ENCODE peak calls at places on chromosomes 3 and 15, in eight cellular contexts. One of them, this sample, is unnamed.

GRCh38 chr3:32872487-32873382 is 54.9 kb downstream of the TRIM71 start:
- DNase-seq in dorsolateral prefrontal cortex: no peak
- DNase-seq in occipital lobe: no peak
- DNase-seq in activated gamma-delta T cell: no peak
- DNase-seq in KBM-7: no peak
- DNase-seq in suprapubic skin: no peak
- DNase-seq in T-helper 2 cell: no peak
- DNase-seq in epithelial cell of esophagus: no peak
- DNase-seq in this sample: no peak

GRCh38 chr3:154334973-154335420 is 10.7 kb upstream of the DHX36 start:
- DNase-seq in activated gamma-delta T cell: no peak
- DNase-seq in suprapubic skin: no peak
- DNase-seq in T-helper 2 cell: no peak
- DNase-seq in KBM-7: peak; percentile 55
- DNase-seq in occipital lobe: no peak
- DNase-seq in epithelial cell of esophagus: peak; percentile 56
- DNase-seq in dorsolateral prefrontal cortex: no peak
- DNase-seq in this sample: no peak

GRCh38 chr3:67484085-67484484 is 170.3 kb downstream of the SUCLG2 start:
- DNase-seq in occipital lobe: no peak
- DNase-seq in suprapubic skin: no peak
- DNase-seq in KBM-7: no peak
- DNase-seq in dorsolateral prefrontal cortex: no peak
- DNase-seq in T-helper 2 cell: no peak
- DNase-seq in epithelial cell of esophagus: no peak
- DNase-seq in activated gamma-delta T cell: no peak
- DNase-seq in this sample: no peak

GRCh38 chr15:60916674-60917468 is 312.2 kb downstream of the RORA start:
- DNase-seq in dorsolateral prefrontal cortex: peak; percentile 89
- DNase-seq in KBM-7: peak; percentile 81
- DNase-seq in activated gamma-delta T cell: no peak
- DNase-seq in occipital lobe: peak; percentile 71
- DNase-seq in epithelial cell of esophagus: peak; percentile 77
- DNase-seq in T-helper 2 cell: peak; percentile 54
- DNase-seq in suprapubic skin: peak; percentile 90
- DNase-seq in this sample: peak; percentile 79

GRCh38 chr3:49721861-49722781 is 1.6 kb downstream of the GMPPB start:
- DNase-seq in occipital lobe: no peak
- DNase-seq in activated gamma-delta T cell: no peak
- DNase-seq in suprapubic skin: peak; percentile 78
- DNase-seq in T-helper 2 cell: no peak
- DNase-seq in epithelial cell of esophagus: no peak
- DNase-seq in KBM-7: no peak
- DNase-seq in dorsolateral prefrontal cortex: no peak
- DNase-seq in this sample: no peak

GRCh38 chr3:138440137-138440536 is 5.7 kb downstream of the ESYT3 start:
- DNase-seq in suprapubic skin: no peak
- DNase-seq in epithelial cell of esophagus: no peak
- DNase-seq in T-helper 2 cell: no peak
- DNase-seq in dorsolateral prefrontal cortex: no peak
- DNase-seq in KBM-7: peak; percentile 58
- DNase-seq in activated gamma-delta T cell: no peak
- DNase-seq in occipital lobe: no peak
- DNase-seq in this sample: no peak

GRCh38 chr3:8757551-8758518 is 11.6 kb downstream of the OXTR start:
- DNase-seq in occipital lobe: no peak
- DNase-seq in dorsolateral prefrontal cortex: no peak
- DNase-seq in suprapubic skin: peak; percentile 48
- DNase-seq in epithelial cell of esophagus: peak; percentile 59
- DNase-seq in T-helper 2 cell: no peak
- DNase-seq in KBM-7: no peak
- DNase-seq in activated gamma-delta T cell: no peak
- DNase-seq in this sample: no peak

GRCh38 chr3:194197981-194198695 is 62.2 kb downstream of the HES1 start:
- DNase-seq in occipital lobe: no peak
- DNase-seq in activated gamma-delta T cell: no peak
- DNase-seq in suprapubic skin: no peak
- DNase-seq in epithelial cell of esophagus: no peak
- DNase-seq in KBM-7: no peak
- DNase-seq in T-helper 2 cell: no peak
- DNase-seq in dorsolateral prefrontal cortex: no peak
- DNase-seq in this sample: no peak

GRCh38 chr3:125585595-125586223 is 9.6 kb downstream of the OSBPL11 start:
- DNase-seq in suprapubic skin: no peak
- DNase-seq in epithelial cell of esophagus: peak; percentile 73
- DNase-seq in occipital lobe: peak; percentile 8
- DNase-seq in T-helper 2 cell: no peak
- DNase-seq in dorsolateral prefrontal cortex: peak; percentile 44
- DNase-seq in activated gamma-delta T cell: no peak
- DNase-seq in KBM-7: peak; percentile 68
- DNase-seq in this sample: peak; percentile 28

GRCh38 chr3:56720836-56721235 is 37.8 kb upstream of the TASOR start:
- DNase-seq in dorsolateral prefrontal cortex: no peak
- DNase-seq in KBM-7: no peak
- DNase-seq in epithelial cell of esophagus: no peak
- DNase-seq in suprapubic skin: no peak
- DNase-seq in T-helper 2 cell: no peak
- DNase-seq in occipital lobe: no peak
- DNase-seq in activated gamma-delta T cell: no peak
- DNase-seq in this sample: no peak

GRCh38 chr3:142973217-142974009 is 9.9 kb upstream of the PAQR9 start:
- DNase-seq in activated gamma-delta T cell: no peak
- DNase-seq in occipital lobe: no peak
- DNase-seq in dorsolateral prefrontal cortex: peak; percentile 36
- DNase-seq in T-helper 2 cell: no peak
- DNase-seq in suprapubic skin: no peak
- DNase-seq in KBM-7: no peak
- DNase-seq in epithelial cell of esophagus: no peak
- DNase-seq in this sample: no peak

GRCh38 chr15:34271493-34271892 is 46.7 kb downstream of the EMC4 start:
- DNase-seq in activated gamma-delta T cell: no peak
- DNase-seq in KBM-7: no peak
- DNase-seq in suprapubic skin: no peak
- DNase-seq in epithelial cell of esophagus: peak; percentile 90
- DNase-seq in occipital lobe: no peak
- DNase-seq in T-helper 2 cell: no peak
- DNase-seq in dorsolateral prefrontal cortex: no peak
- DNase-seq in this sample: no peak

GRCh38 chr3:23873941-23874340 is 42.8 kb downstream of the NKIRAS1 start:
- DNase-seq in occipital lobe: no peak
- DNase-seq in KBM-7: no peak
- DNase-seq in dorsolateral prefrontal cortex: no peak
- DNase-seq in activated gamma-delta T cell: no peak
- DNase-seq in epithelial cell of esophagus: peak; percentile 20
- DNase-seq in T-helper 2 cell: no peak
- DNase-seq in suprapubic skin: no peak
- DNase-seq in this sample: no peak

This sample was measured in T follicular helper cell.